ENCODE peak calls at places on chromosomes 5 and 9, in eight cellular contexts. U, F, V, K, S, E, B and J are unnamed samples.

GRCh38 chr5:142472306-142472951 is 147.6 kb upstream of the SPRY4 start:
- DNase-seq in U (peak; percentile 92), F (no peak), V (peak; percentile 96), K (peak; percentile 97), S (no peak), E (no peak), B (no peak), J (peak; percentile 92)

GRCh38 chr5:108381034-108381954 is 604 bp downstream of the FBXL17 start:
- DNase-seq in U (peak; percentile 41), F (peak; percentile 84), V (peak; percentile 63), K (peak; percentile 10), S (no peak), E (peak; percentile 78), B (peak; percentile 80), J (peak; percentile 40)

GRCh38 chr5:177256296-177256695 is 47.2 kb downstream of the RAB24 start:
- DNase-seq in U (peak; percentile 18), F (no peak), V (no peak), K (no peak), S (no peak), E (no peak), B (no peak), J (no peak)

GRCh38 chr5:121158433-121158832 is 693.2 kb upstream of the FTMT start:
- DNase-seq in U (no peak), F (no peak), V (no peak), K (no peak), S (no peak), E (no peak), B (no peak), J (no peak)

GRCh38 chr5:8258808-8259207 is 389.9 kb downstream of the MTRR start:
- DNase-seq in U (no peak), F (no peak), V (no peak), K (no peak), S (no peak), E (no peak), B (no peak), J (no peak)

GRCh38 chr5:83589786-83590185 is 118.2 kb downstream of the VCAN start:
- DNase-seq in U (no peak), F (no peak), V (no peak), K (no peak), S (no peak), E (no peak), B (peak; percentile 19), J (peak; percentile 60)

GRCh38 chr5:67257063-67257462 is 60.5 kb upstream of the CD180 start:
- DNase-seq in U (no peak), F (no peak), V (no peak), K (no peak), S (no peak), E (no peak), B (no peak), J (no peak)

GRCh38 chr9:19994296-19994695 is 205.5 kb upstream of the SLC24A2 start:
- DNase-seq in U (peak; percentile 71), F (no peak), V (no peak), K (no peak), S (no peak), E (no peak), B (no peak), J (peak; percentile 69)

GRCh38 chr5:60634054-60634453 is 65.9 kb downstream of the DEPDC1B start:
- DNase-seq in U (no peak), F (no peak), V (no peak), K (no peak), S (no peak), E (no peak), B (no peak), J (no peak)

GRCh38 chr9:133514475-133515239 is 10.1 kb downstream of the MYMK start:
- DNase-seq in U (no peak), F (peak; percentile 57), V (no peak), K (no peak), S (no peak), E (no peak), B (no peak), J (no peak)

GRCh38 chr5:88729476-88730182 is 153.4 kb downstream of the MEF2C start:
- DNase-seq in U (peak; percentile 51), F (peak; percentile 68), V (peak; percentile 78), K (peak; percentile 75), S (peak; percentile 61), E (peak; percentile 39), B (peak; percentile 84), J (peak; percentile 66)

GRCh38 chr9:121640076-121640475 is 11.4 kb upstream of the DAB2IP start:
- DNase-seq in U (no peak), F (peak; percentile 67), V (peak; percentile 17), K (no peak), S (peak; percentile 69), E (peak; percentile 40), B (peak; percentile 80), J (no peak)

GRCh38 chr9:25224309-25224708 is 453.9 kb downstream of the TUSC1 start:
- DNase-seq in U (no peak), F (no peak), V (no peak), K (no peak), S (no peak), E (no peak), B (no peak), J (no peak)
- TF ChIP-seq CTCF in U (no peak), F (no peak), V (no peak), K (no peak), S (peak; percentile 39), E (no peak), B (no peak), J (no peak)

DNA sequence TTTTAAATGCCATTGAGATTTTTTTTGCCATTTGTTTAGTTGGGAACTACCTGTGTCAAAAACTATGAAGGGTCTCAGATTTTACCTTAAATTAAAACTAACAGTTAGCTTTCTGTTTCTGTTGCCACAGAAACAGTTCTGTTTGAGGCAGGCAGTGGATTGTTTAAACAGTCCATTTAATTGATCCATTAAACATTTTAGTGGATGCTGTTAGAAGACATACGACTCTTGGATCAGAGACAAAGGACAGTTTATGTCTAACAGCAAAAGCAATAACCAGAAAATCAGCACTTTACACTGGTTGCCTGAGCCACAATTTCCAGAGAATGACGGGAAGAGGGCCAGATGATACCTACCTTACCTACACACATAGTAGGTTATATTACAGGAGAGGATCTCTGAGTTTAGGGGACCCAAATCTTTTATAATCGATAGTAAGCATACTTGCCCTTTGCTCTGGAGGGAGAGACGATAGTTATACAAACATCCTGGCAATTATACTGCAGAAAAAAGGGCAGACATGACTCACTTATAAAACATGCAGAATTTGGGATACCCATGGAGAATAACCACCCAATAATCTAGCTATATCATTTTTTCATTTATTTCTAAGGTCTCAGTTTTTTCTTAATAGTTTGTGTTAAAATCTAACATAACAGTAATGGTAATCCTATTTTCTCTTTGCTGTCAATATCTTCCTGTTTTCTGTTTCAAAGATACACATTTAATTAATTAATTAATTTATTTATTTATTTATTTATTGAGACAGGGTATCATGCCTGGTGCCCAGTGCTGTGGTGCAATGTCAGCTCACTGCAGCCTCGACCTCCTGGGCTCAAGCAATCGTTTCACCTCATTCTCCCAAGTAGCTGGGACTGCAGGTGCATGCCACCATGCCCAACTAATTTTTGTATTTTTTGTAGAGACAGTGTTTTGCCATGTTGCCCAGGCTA is 136.7 kb upstream of the TNFAIP8 start:
- DNase-seq in U (peak; percentile 3), F (no peak), V (peak; percentile 6), K (no peak), S (no peak), E (no peak), B (no peak), J (no peak)
- H3K27ac ChIP-seq in U (no peak overlapping the region), F (no peak overlapping the region), V (no peak overlapping the region), K (no peak overlapping the region), S (no peak overlapping the region), E (no peak overlapping the region), B (no peak overlapping the region), J (no peak overlapping the region)

GRCh38 chr5:2271280-2271679 is 388.6 kb upstream of the IRX4 start:
- DNase-seq in U (no peak), F (no peak), V (no peak), K (no peak), S (no peak), E (no peak), B (no peak), J (no peak)

GRCh38 chr5:2270467-2270866 is 387.7 kb upstream of the IRX4 start:
- DNase-seq in U (no peak), F (no peak), V (no peak), K (no peak), S (peak; percentile 48), E (no peak), B (no peak), J (no peak)

GRCh38 chr5:2272039-2272438 is 389.3 kb upstream of the IRX4 start:
- DNase-seq in U (no peak), F (no peak), V (no peak), K (no peak), S (no peak), E (no peak), B (no peak), J (no peak)

GRCh38 chr5:2269656-2270055 is 386.9 kb upstream of the IRX4 start:
- DNase-seq in U (no peak), F (no peak), V (no peak), K (no peak), S (no peak), E (no peak), B (no peak), J (no peak)

DNA sequence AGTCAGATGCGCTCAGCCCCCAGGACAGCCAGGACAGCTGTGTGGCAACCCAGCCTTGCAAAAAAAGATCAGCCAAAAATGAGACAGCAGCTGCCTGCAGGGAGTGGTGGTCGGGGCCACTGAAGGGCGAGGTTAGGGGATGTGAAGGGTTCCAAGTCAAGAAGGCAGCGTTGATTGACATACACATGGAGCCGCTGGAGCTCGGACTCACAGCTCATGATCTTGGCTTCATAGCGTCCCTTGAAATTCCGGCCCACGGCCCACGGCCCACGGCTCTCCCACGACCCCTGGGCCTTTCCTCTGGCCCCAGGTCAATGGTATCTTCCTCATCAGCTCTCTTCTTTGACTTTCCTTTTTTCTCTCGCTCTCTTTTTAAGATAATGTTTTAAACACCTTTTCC is 390.0 kb upstream of the IRX4 start:
- DNase-seq in U (no peak), F (no peak), V (no peak), K (no peak), S (no peak), E (no peak), B (no peak), J (no peak)
- TF ChIP-seq CTCF in U (no peak), F (no peak), V (no peak), K (no peak), S (no peak), E (no peak), B (no peak), J (no peak)

DNA sequence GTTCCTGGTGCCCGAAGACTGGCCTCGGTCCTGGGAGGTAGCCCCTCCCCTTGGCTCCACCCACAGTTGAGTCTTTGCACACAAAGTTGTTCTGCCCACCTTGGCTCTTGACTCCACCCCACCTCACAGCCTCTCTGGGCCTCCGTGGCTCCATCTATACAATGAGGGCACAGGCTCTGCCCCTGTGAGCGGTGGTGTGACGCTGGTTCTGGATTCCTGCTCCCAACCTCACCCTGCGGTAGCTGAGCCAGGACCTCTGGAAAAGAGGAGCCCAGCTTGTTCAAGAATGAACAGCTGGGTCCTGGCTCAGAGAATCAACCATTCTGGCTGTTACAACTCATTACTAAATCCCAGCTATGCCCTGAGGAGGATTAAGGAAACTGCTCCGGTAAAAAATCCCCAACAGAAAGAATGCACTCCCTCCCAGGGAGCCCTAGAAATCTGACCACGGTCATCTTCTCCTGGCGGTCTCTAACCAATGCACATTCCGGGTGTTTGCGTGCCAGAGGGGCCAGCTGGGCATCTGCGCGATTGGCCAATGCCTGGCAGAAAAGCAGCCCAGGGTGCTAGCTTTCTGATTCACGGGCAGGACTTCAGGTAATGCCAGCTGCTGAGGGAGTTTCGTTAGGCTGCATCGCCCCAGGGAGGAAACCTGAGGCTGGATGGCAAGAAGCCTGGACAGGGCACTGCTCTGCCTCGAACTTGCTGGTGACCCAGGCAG is 9.9 kb upstream of the GRHPR start:
- DNase-seq in U (peak; percentile 35), F (no peak), V (peak; percentile 29), K (no peak), S (peak; percentile 63), E (no peak), B (no peak), J (no peak)
- H3K27ac ChIP-seq in U (no peak overlapping the region), F (peak overlapping the region; percentile 52), V (no peak overlapping the region), K (no peak overlapping the region), S (no peak overlapping the region), E (no peak overlapping the region), B (no peak overlapping the region), J (no peak overlapping the region)

GRCh38 chr5:33166522-33166921 is 274.2 kb upstream of the TARS1 start:
- DNase-seq in U (no peak), F (no peak), V (no peak), K (no peak), S (peak; percentile 38), E (no peak), B (no peak), J (no peak)
- TF ChIP-seq CTCF in U (no peak), F (no peak), V (no peak), K (no peak), S (peak; percentile 60), E (no peak), B (no peak), J (no peak)